ENCODE peak calls at places on chromosomes 4 and X, in seven cellular contexts. N is endothelial cell of umbilical vein, Q is right lobe of liver, W is stomach, A is transverse colon, F is endodermal cell, P is pancreas. B is an unnamed sample.

GRCh38 chr4:188960411-188961093 is 821.3 kb downstream of the TRIML1 start:
- DNase-seq in N (no peak), Q (no peak), W (no peak), A (no peak), F (no peak), P (no peak), B (no peak)

GRCh38 chr4:56129431-56129861 is 180.7 kb downstream of the CEP135 start:
- DNase-seq in N (no peak), Q (no peak), W (peak; percentile 58), A (peak; percentile 77), F (peak; percentile 87), P (no peak), B (no peak)

GRCh38 chrX:74049126-74049525 is 254.9 kb upstream of the ZCCHC13 start:
- DNase-seq in N (no peak), Q (peak; percentile 18), W (no peak), A (no peak), F (no peak), P (no peak), B (no peak)

GRCh38 chr4:2250003-2250763 is 8.3 kb upstream of the HAUS3 start:
- DNase-seq in N (no peak), Q (no peak), W (peak; percentile 23), A (no peak), F (no peak), P (no peak), B (peak; percentile 75)

GRCh38 chrX:76202471-76202870 is 29.6 kb downstream of the PBDC1 start:
- DNase-seq in N (no peak), Q (no peak), W (no peak), A (no peak), F (no peak), P (no peak), B (no peak)

GRCh38 chr4:24285759-24286158 is 298.6 kb downstream of the DHX15 start:
- DNase-seq in N (no peak), Q (no peak), W (no peak), A (no peak), F (no peak), P (no peak), B (no peak)

GRCh38 chrX:56728752-56729151 is 291 bp upstream of the NBDY start:
- DNase-seq in N (peak; percentile 50), Q (no peak), W (no peak), A (peak; percentile 20), F (no peak), P (no peak), B (no peak)

GRCh38 chr4:128866691-128867090 is 57.2 kb downstream of the JADE1 start:
- DNase-seq in N (no peak), Q (no peak), W (no peak), A (no peak), F (no peak), P (no peak), B (no peak)

GRCh38 chr4:100649478-100649877 is 131.7 kb upstream of the EMCN start:
- DNase-seq in N (peak; percentile 56), Q (no peak), W (no peak), A (no peak), F (no peak), P (no peak), B (no peak)

GRCh38 chr4:141238196-141238595 is 17.5 kb downstream of the ZNF330 start:
- DNase-seq in N (no peak), Q (no peak), W (no peak), A (no peak), F (no peak), P (no peak), B (no peak)

GRCh38 chrX:40784516-40785151 is 49.3 kb upstream of the MED14 start:
- DNase-seq in N (peak; percentile 36), Q (no peak), W (no peak), A (no peak), F (no peak), P (no peak), B (no peak)

GRCh38 chr4:184292877-184293276 is 75.2 kb upstream of the ENPP6 start:
- DNase-seq in N (peak; percentile 8), Q (no peak), W (no peak), A (no peak), F (no peak), P (no peak), B (no peak)

GRCh38 chr4:79673321-79673720 is 265.3 kb upstream of the GK2 start:
- DNase-seq in N (peak; percentile 3), Q (no peak), W (no peak), A (no peak), F (no peak), P (no peak), B (no peak)

GRCh38 chr4:15995826-15996225 is 32.9 kb upstream of the FGFBP2 start:
- DNase-seq in N (no peak), Q (no peak), W (no peak), A (no peak), F (no peak), P (no peak), B (no peak)

GRCh38 chrX:113260474-113260873 is 419.8 kb upstream of the AMOT start:
- DNase-seq in N (peak; percentile 1), Q (no peak), W (no peak), A (no peak), F (peak; percentile 64), P (no peak), B (no peak)

GRCh38 chr4:138448169-138448568 is 206.0 kb upstream of the SLC7A11 start:
- DNase-seq in N (peak; percentile 48), Q (no peak), W (no peak), A (no peak), F (no peak), P (no peak), B (no peak)

GRCh38 chr4:7659429-7660175 is 224.9 kb upstream of the PSAPL1 start:
- DNase-seq in N (no peak), Q (peak; percentile 69), W (no peak), A (no peak), F (no peak), P (no peak), B (no peak)

GRCh38 chr4:116401293-116401692 is 684.1 kb downstream of the TRAM1L1 start:
- DNase-seq in N (no peak), Q (no peak), W (no peak), A (no peak), F (no peak), P (no peak), B (no peak)

GRCh38 chr4:106864231-106864630 is 171.9 kb downstream of the DKK2 start:
- DNase-seq in N (no peak), Q (no peak), W (no peak), A (no peak), F (no peak), P (no peak), B (no peak)

GRCh38 chrX:20248592-20249192 is 18.0 kb downstream of the RPS6KA3 start:
- DNase-seq in N (no peak), Q (no peak), W (no peak), A (no peak), F (no peak), P (no peak), B (no peak)
- H3K4me1 ChIP-seq in N (no peaks in the 10 kb centered on the region), Q (no peaks in the 10 kb centered on the region), W (peaks cover 8% of the 10 kb centered on the region), A (peaks cover 8% of the 10 kb centered on the region), F (no peaks in the 10 kb centered on the region), P (no peaks in the 10 kb centered on the region), B (peaks cover 6% of the 10 kb centered on the region)

GRCh38 chr4:171646984-171647383 is 166.2 kb upstream of the GALNTL6 start:
- DNase-seq in N (no peak), Q (no peak), W (no peak), A (no peak), F (no peak), P (no peak), B (no peak)

GRCh38 chr4:171651071-171651470 is 162.1 kb upstream of the GALNTL6 start:
- DNase-seq in N (no peak), Q (no peak), W (no peak), A (no peak), F (no peak), P (no peak), B (no peak)

GRCh38 chr4:171644430-171645057 is 168.7 kb upstream of the GALNTL6 start:
- DNase-seq in N (no peak), Q (no peak), W (no peak), A (no peak), F (no peak), P (no peak), B (no peak)

GRCh38 chr4:171648926-171649325 is 164.3 kb upstream of the GALNTL6 start:
- DNase-seq in N (no peak), Q (no peak), W (no peak), A (no peak), F (no peak), P (no peak), B (no peak)

DNA sequence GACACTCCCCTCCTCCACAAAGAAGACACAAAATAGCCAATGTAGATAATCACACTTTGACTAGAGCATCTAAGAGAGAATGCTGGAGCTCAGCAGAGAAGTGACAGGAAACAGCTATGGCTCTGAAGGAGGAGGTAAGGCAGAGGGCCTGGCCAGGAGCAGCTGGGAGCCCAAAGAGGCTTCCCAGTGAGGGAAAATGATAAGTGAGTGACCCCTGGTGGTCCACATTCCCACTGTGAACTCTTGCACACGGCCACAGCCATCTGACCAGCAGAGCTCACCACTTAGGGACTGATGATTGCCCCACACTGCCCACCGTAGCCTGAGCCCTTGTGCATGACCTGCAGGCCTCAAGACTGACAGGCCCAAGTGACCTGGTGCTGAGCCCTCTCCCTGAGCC is 162.7 kb upstream of the GALNTL6 start:
- DNase-seq in N (no peak), Q (no peak), W (no peak), A (no peak), F (peak; percentile 69), P (no peak), B (no peak)
- TF ChIP-seq CTCF in N (no peak), Q (no peak), W (no peak), A (no peak), F (peak; percentile 62), P (no peak), B (no peak)

GRCh38 chrX:153959649-153960048 is 12.0 kb downstream of the HCFC1 start:
- DNase-seq in N (no peak), Q (no peak), W (no peak), A (no peak), F (no peak), P (no peak), B (no peak)
- H3K4me3 ChIP-seq in N (no peak overlapping the region), Q (no peak overlapping the region), W (no peak overlapping the region), A (no peak overlapping the region), F (no peak overlapping the region), P (no peak overlapping the region), B (no peak overlapping the region)

GRCh38 chr4:147772459-147772969 is 40.6 kb downstream of the ARHGAP10 start:
- DNase-seq in N (peak; percentile 90), Q (no peak), W (no peak), A (no peak), F (no peak), P (no peak), B (no peak)
- H3K4me1 ChIP-seq in N (peaks cover 78% of the 10 kb centered on the region), Q (no peaks in the 10 kb centered on the region), W (peaks cover 79% of the 10 kb centered on the region), A (peaks cover 22% of the 10 kb centered on the region), F (peaks cover 8% of the 10 kb centered on the region), P (peaks cover 28% of the 10 kb centered on the region), B (peaks cover 19% of the 10 kb centered on the region)

GRCh38 chr4:48375651-48376291 is 34.4 kb downstream of the SLAIN2 start:
- DNase-seq in N (peak; percentile 90), Q (no peak), W (peak; percentile 31), A (peak; percentile 71), F (no peak), P (peak; percentile 6), B (peak; percentile 45)

GRCh38 chr4:48379587-48380140 is 38.3 kb downstream of the SLAIN2 start:
- DNase-seq in N (no peak), Q (no peak), W (no peak), A (no peak), F (no peak), P (no peak), B (no peak)

GRCh38 chr4:48380583-48381167 is 39.3 kb downstream of the SLAIN2 start:
- DNase-seq in N (no peak), Q (no peak), W (no peak), A (no peak), F (no peak), P (no peak), B (no peak)
- TF ChIP-seq CTCF in N (no peak), Q (no peak), W (no peak), A (no peak), F (no peak), P (no peak), B (no peak)